ENCODE peak calls at places on chromosomes 4 and X, in eight cellular contexts. T, B, E, I, V, U, Y and Z are unnamed samples.

GRCh38 chrX:119003462-119003861 is 29.0 kb downstream of the LONRF3 start:
- DNase-seq in T (no peak), B (no peak), E (no peak), I (no peak), V (no peak), U (no peak), Y (no peak), Z (no peak)

GRCh38 chr4:22471999-22472434 is 43.8 kb downstream of the ADGRA3 start:
- DNase-seq in T (no peak), B (no peak), E (no peak), I (no peak), V (peak; percentile 49), U (peak; percentile 97), Y (no peak), Z (no peak)

GRCh38 chr4:31039382-31039781 is 319.2 kb downstream of the PCDH7 start:
- DNase-seq in T (no peak), B (no peak), E (no peak), I (no peak), V (no peak), U (no peak), Y (no peak), Z (no peak)

GRCh38 chrX:130124577-130124976 is 14.3 kb upstream of the ELF4 start:
- DNase-seq in T (no peak), B (no peak), E (no peak), I (no peak), V (no peak), U (no peak), Y (no peak), Z (no peak)

GRCh38 chrX:124209792-124210576 is 122.5 kb upstream of the TEX13D start:
- DNase-seq in T (no peak), B (no peak), E (no peak), I (no peak), V (no peak), U (peak; percentile 26), Y (no peak), Z (no peak)

GRCh38 chr4:119628281-119629141 is at the start of gene PDE5A:
- DNase-seq in T (peak; percentile 89), B (peak; percentile 43), E (peak; percentile 21), I (peak; percentile 86), V (peak; percentile 80), U (peak; percentile 51), Y (no peak), Z (peak; percentile 48)

GRCh38 chr4:14844059-14844458 is 158.2 kb upstream of the CPEB2 start:
- DNase-seq in T (no peak), B (no peak), E (no peak), I (no peak), V (no peak), U (peak; percentile 17), Y (no peak), Z (no peak)

GRCh38 chr4:11197942-11198341 is 230.8 kb downstream of the HS3ST1 start:
- DNase-seq in T (no peak), B (no peak), E (no peak), I (no peak), V (no peak), U (peak; percentile 30), Y (no peak), Z (no peak)

GRCh38 chrX:118350221-118350620 is 4.3 kb downstream of the WDR44 start:
- DNase-seq in T (no peak), B (peak; percentile 29), E (no peak), I (no peak), V (peak; percentile 31), U (no peak), Y (no peak), Z (no peak)

GRCh38 chrX:103211012-103211715 is 3.7 kb upstream of the BEX4 start:
- DNase-seq in T (no peak), B (peak; percentile 1), E (peak; percentile 4), I (no peak), V (peak; percentile 29), U (peak; percentile 43), Y (no peak), Z (no peak)

GRCh38 chrX:102610905-102611304 is 11.6 kb downstream of the ARMCX5 start:
- DNase-seq in T (no peak), B (no peak), E (no peak), I (peak; percentile 28), V (no peak), U (no peak), Y (no peak), Z (no peak)

GRCh38 chr4:178215309-178215708 is 773.1 kb upstream of the AGA start:
- DNase-seq in T (no peak), B (no peak), E (no peak), I (no peak), V (no peak), U (peak; percentile 13), Y (no peak), Z (no peak)

GRCh38 chr4:108592674-108592986 is 27.7 kb upstream of the RPL34 start:
- DNase-seq in T (no peak), B (no peak), E (no peak), I (no peak), V (no peak), U (no peak), Y (no peak), Z (no peak)

GRCh38 chrX:144586756-144587155 is 660.5 kb upstream of the SPANXN1 start:
- DNase-seq in T (no peak), B (no peak), E (peak; percentile 40), I (no peak), V (no peak), U (peak; percentile 38), Y (no peak), Z (no peak)

GRCh38 chrX:32995427-32995826 is 215.9 kb downstream of the DMD start:
- DNase-seq in T (no peak), B (no peak), E (no peak), I (no peak), V (no peak), U (no peak), Y (no peak), Z (no peak)

GRCh38 chr4:182862921-182863320 is 54.3 kb downstream of the DCTD start:
- DNase-seq in T (no peak), B (no peak), E (no peak), I (no peak), V (no peak), U (peak; percentile 14), Y (no peak), Z (no peak)

GRCh38 chr4:122960298-122960985 is 38.0 kb upstream of the NUDT6 start:
- DNase-seq in T (no peak), B (no peak), E (no peak), I (no peak), V (no peak), U (no peak), Y (no peak), Z (no peak)

GRCh38 chrX:134600714-134601113 is 57.6 kb downstream of the PLAC1 start:
- DNase-seq in T (no peak), B (no peak), E (peak; percentile 62), I (no peak), V (peak; percentile 74), U (peak; percentile 3), Y (no peak), Z (no peak)

GRCh38 chr4:181909368-181909767 is 333.8 kb upstream of the TENM3 start:
- DNase-seq in T (no peak), B (no peak), E (no peak), I (no peak), V (peak; percentile 91), U (peak; percentile 9), Y (peak; percentile 26), Z (no peak)

GRCh38 chr4:2262145-2262943 is 435 bp upstream of the MXD4 start:
- DNase-seq in T (peak; percentile 97), B (peak; percentile 97), E (peak; percentile 99), I (peak; percentile 100), V (peak; percentile 100), U (peak; percentile 95), Y (peak; percentile 100), Z (peak; percentile 98)

GRCh38 chr4:101126044-101126443 is 221.3 kb downstream of the PPP3CA start:
- DNase-seq in T (no peak), B (no peak), E (no peak), I (no peak), V (peak; percentile 79), U (no peak), Y (no peak), Z (no peak)

GRCh38 chrX:136067946-136068345 is 79.4 kb upstream of the FHL1 start:
- DNase-seq in T (no peak), B (no peak), E (no peak), I (no peak), V (no peak), U (no peak), Y (no peak), Z (no peak)

GRCh38 chr4:6444587-6444986 is 27.8 kb downstream of the PPP2R2C start:
- DNase-seq in T (no peak), B (no peak), E (no peak), I (peak; percentile 59), V (no peak), U (no peak), Y (no peak), Z (no peak)

GRCh38 chr4:26319467-26320158 is 1.2 kb upstream of the RBPJ start:
- DNase-seq in T (peak; percentile 98), B (peak; percentile 99), E (peak; percentile 98), I (peak; percentile 99), V (peak; percentile 99), U (peak; percentile 98), Y (peak; percentile 97), Z (peak; percentile 95)

GRCh38 chrX:71107762-71108360 is 1.3 kb upstream of the CXorf65 start:
- DNase-seq in T (no peak), B (peak; percentile 54), E (no peak), I (no peak), V (no peak), U (no peak), Y (no peak), Z (peak; percentile 32)

GRCh38 chr4:8341691-8342090 is 72.1 kb downstream of the HTRA3 start:
- DNase-seq in T (no peak), B (no peak), E (no peak), I (peak; percentile 73), V (no peak), U (no peak), Y (no peak), Z (no peak)

GRCh38 chr4:168645933-168646768 is 149.3 kb downstream of the PALLD start:
- DNase-seq in T (no peak), B (no peak), E (peak; percentile 47), I (no peak), V (no peak), U (no peak), Y (no peak), Z (no peak)

GRCh38 chrX:15468036-15468435 is 25.1 kb downstream of the PIR start:
- DNase-seq in T (no peak), B (peak; percentile 36), E (no peak), I (no peak), V (peak; percentile 44), U (peak; percentile 74), Y (no peak), Z (no peak)

GRCh38 chrX:153875391-153876111 is 10.4 kb downstream of the L1CAM start:
- DNase-seq in T (peak; percentile 65), B (peak; percentile 1), E (no peak), I (no peak), V (peak; percentile 8), U (no peak), Y (no peak), Z (peak; percentile 30)

GRCh38 chrX:136046295-136046894 is 61.2 kb downstream of the SLC9A6 start:
- DNase-seq in T (no peak), B (no peak), E (no peak), I (no peak), V (peak; percentile 58), U (peak; percentile 15), Y (no peak), Z (no peak)

GRCh38 chr4:140811429-140811828 is 55.2 kb upstream of the TBC1D9 start:
- DNase-seq in T (no peak), B (no peak), E (no peak), I (no peak), V (no peak), U (no peak), Y (no peak), Z (no peak)

GRCh38 chr4:122797405-122798094 is 29.1 kb upstream of the FGF2 start:
- DNase-seq in T (no peak), B (no peak), E (no peak), I (no peak), V (no peak), U (no peak), Y (no peak), Z (no peak)

GRCh38 chrX:666762-667161 is 36.2 kb downstream of the SHOX start:
- DNase-seq in T (no peak), B (no peak), E (no peak), I (no peak), V (no peak), U (no peak), Y (no peak), Z (no peak)

GRCh38 chr4:25950476-25951389 is 36.7 kb downstream of the SMIM20 start:
- DNase-seq in T (no peak), B (no peak), E (no peak), I (no peak), V (no peak), U (no peak), Y (no peak), Z (no peak)